ENCODE peak calls at places on chromosomes 16 and 17, in five cellular contexts. X, H, W, Y and U are unnamed samples.

GRCh38 chr16:16019488-16019887 is 70.1 kb downstream of the ABCC1 start:
- DNase-seq in X (no peak), H (no peak), W (peak; percentile 50), Y (no peak), U (no peak)

GRCh38 chr16:70713342-70713741 is 27.5 kb upstream of the MTSS2 start:
- DNase-seq in X (no peak), H (no peak), W (no peak), Y (no peak), U (no peak)

GRCh38 chr16:77788196-77789084 is at the start of gene VAT1L:
- DNase-seq in X (no peak), H (no peak), W (peak; percentile 53), Y (no peak), U (peak; percentile 30)

GRCh38 chr16:50099957-50100648 is 34.3 kb downstream of the HEATR3 start:
- DNase-seq in X (no peak), H (no peak), W (no peak), Y (no peak), U (no peak)

GRCh38 chr16:86171329-86171728 is 272.4 kb downstream of the IRF8 start:
- DNase-seq in X (no peak), H (no peak), W (peak; percentile 15), Y (no peak), U (no peak)

GRCh38 chr16:26645629-26646028 is 421.1 kb upstream of the C16orf82 start:
- DNase-seq in X (peak; percentile 9), H (no peak), W (no peak), Y (no peak), U (no peak)

GRCh38 chr17:53335443-53335842 is 487.3 kb upstream of the KIF2B start:
- DNase-seq in X (no peak), H (no peak), W (no peak), Y (no peak), U (no peak)

GRCh38 chr16:81633147-81633619 is 145.9 kb upstream of the PLCG2 start:
- DNase-seq in X (no peak), H (no peak), W (no peak), Y (no peak), U (no peak)

GRCh38 chr17:52140601-52141000 is 17.9 kb downstream of the CA10 start:
- DNase-seq in X (no peak), H (no peak), W (no peak), Y (no peak), U (no peak)

GRCh38 chr16:69328854-69329316 is 1.5 kb downstream of the PDF start:
- DNase-seq in X (no peak), H (no peak), W (no peak), Y (no peak), U (no peak)

GRCh38 chr16:58584831-58585505 is 44.7 kb downstream of the CNOT1 start:
- DNase-seq in X (no peak), H (no peak), W (peak; percentile 32), Y (no peak), U (no peak)

GRCh38 chr16:89200124-89200849 is at the start of gene SLC22A31:
- DNase-seq in X (no peak), H (no peak), W (no peak), Y (no peak), U (no peak)

GRCh38 chr17:68424861-68425260 is 32.4 kb downstream of the WIPI1 start:
- DNase-seq in X (no peak), H (no peak), W (no peak), Y (no peak), U (no peak)

GRCh38 chr17:48542114-48542955 is 2.6 kb downstream of the HOXB2 start:
- DNase-seq in X (peak; percentile 23), H (peak; percentile 35), W (peak; percentile 60), Y (no peak), U (no peak)

GRCh38 chr16:87153326-87153725 is 163.9 kb downstream of the C16orf95 start:
- DNase-seq in X (no peak), H (no peak), W (no peak), Y (no peak), U (no peak)

GRCh38 chr17:78135858-78136500 is 5.4 kb downstream of the TMC8 start:
- DNase-seq in X (no peak), H (no peak), W (no peak), Y (no peak), U (no peak)

GRCh38 chr16:56588781-56589140 is 567 bp upstream of the MT3 start:
- DNase-seq in X (no peak), H (no peak), W (no peak), Y (no peak), U (no peak)

GRCh38 chr16:6428861-6429260 is 903.8 kb upstream of the RBFOX1 start:
- DNase-seq in X (no peak), H (peak; percentile 22), W (no peak), Y (no peak), U (no peak)

GRCh38 chr17:80688994-80689635 is 144.5 kb downstream of the RPTOR start:
- DNase-seq in X (no peak), H (no peak), W (no peak), Y (no peak), U (no peak)

GRCh38 chr17:21132428-21132827 is 5.7 kb downstream of the DHRS7B start:
- DNase-seq in X (no peak), H (no peak), W (no peak), Y (no peak), U (no peak)

GRCh38 chr16:21590791-21591190 is 8.6 kb upstream of the METTL9 start:
- DNase-seq in X (no peak), H (no peak), W (peak; percentile 29), Y (no peak), U (no peak)

GRCh38 chr17:36858119-36859002 is 78.9 kb upstream of the LHX1 start:
- DNase-seq in X (no peak), H (no peak), W (no peak), Y (no peak), U (no peak)

GRCh38 chr16:56360117-56361008 is 65.0 kb downstream of the AMFR start:
- DNase-seq in X (no peak), H (no peak), W (no peak), Y (peak; percentile 12), U (no peak)

GRCh38 chr16:2451851-2452320 is 8.0 kb upstream of the TEDC2 start:
- DNase-seq in X (no peak), H (no peak), W (no peak), Y (no peak), U (no peak)

GRCh38 chr16:72819345-72819744 is 228.6 kb downstream of the ZFHX3 start:
- DNase-seq in X (no peak), H (no peak), W (peak; percentile 45), Y (no peak), U (no peak)

GRCh38 chr17:73240561-73240960 is 21.1 kb downstream of the CPSF4L start:
- DNase-seq in X (no peak), H (no peak), W (no peak), Y (no peak), U (no peak)

GRCh38 chr16:76583466-76583865 is 306.3 kb downstream of the CNTNAP4 start:
- DNase-seq in X (no peak), H (peak; percentile 73), W (peak; percentile 22), Y (no peak), U (peak; percentile 6)

GRCh38 chr17:75692976-75693375 is 25.8 kb downstream of the SAP30BP start:
- DNase-seq in X (no peak), H (no peak), W (no peak), Y (no peak), U (no peak)